ENCODE peak calls at places on chromosomes 16 and 17, in nine cellular contexts. U is BJ, P is IMR-90, A is HFF-Myc, L is lower leg skin, O is ovary, T is brain microvascular endothelial cell, G is A549, J is breast epithelium. H is an unnamed sample.

GRCh38 chr16:1989826-1990335 is at the start of gene SYNGR3:
- DNase-seq in T (no peak), A (no peak), L (no peak), P (no peak), U (no peak), G (no peak), J (no peak), O (no peak), H (no peak)

GRCh38 chr17:31321481-31321880 is at the start of gene EVI2A:
- DNase-seq in A (peak), O (no peak), J (no peak), G (no peak), U (peak), P (peak), L (no peak), T (peak), H (no peak)

GRCh38 chr17:80827646-80828643 is 163.7 kb upstream of the CHMP6 start:
- DNase-seq in G (peak), A (no peak), T (no peak), L (no peak), J (no peak), P (peak), O (no peak), U (no peak), H (no peak)

GRCh38 chr17:51351890-51352289 is 91.5 kb downstream of the UTP18 start:
- DNase-seq in U (no peak), L (no peak), A (no peak), O (peak), T (no peak), G (no peak), J (no peak), P (peak), H (no peak)

GRCh38 chr16:9060225-9060624 is 31.2 kb upstream of the HAPSTR1 start:
- DNase-seq in J (no peak), U (no peak), P (no peak), T (no peak), G (no peak), O (no peak), A (no peak), L (no peak), H (no peak)

GRCh38 chr16:47949276-47949675 is 206.5 kb downstream of the ABCC12 start:
- DNase-seq in J (no peak), P (no peak), G (no peak), U (no peak), A (no peak), L (no peak), T (no peak), O (no peak), H (no peak)

GRCh38 chr17:60743812-60744211 is 66.2 kb downstream of the BCAS3 start:
- DNase-seq in L (no peak), U (peak), A (peak), O (no peak), G (no peak), P (peak), J (peak), T (no peak), H (no peak)

GRCh38 chr17:73536700-73537680 is 107.3 kb downstream of the SDK2 start:
- DNase-seq in L (no peak), P (no peak), J (no peak), A (no peak), U (no peak), T (no peak), G (no peak), O (no peak), H (no peak)

GRCh38 chr17:64041912-64042311 is 21.5 kb upstream of the ICAM2 start:
- DNase-seq in P (no peak), J (no peak), T (no peak), U (no peak), G (no peak), A (no peak), L (no peak), O (peak), H (no peak)

GRCh38 chr17:67156269-67157199 is 88.5 kb downstream of the HELZ start:
- DNase-seq in P (peak), U (no peak), J (no peak), A (no peak), L (no peak), T (peak), O (no peak), G (no peak), H (no peak)

DNA sequence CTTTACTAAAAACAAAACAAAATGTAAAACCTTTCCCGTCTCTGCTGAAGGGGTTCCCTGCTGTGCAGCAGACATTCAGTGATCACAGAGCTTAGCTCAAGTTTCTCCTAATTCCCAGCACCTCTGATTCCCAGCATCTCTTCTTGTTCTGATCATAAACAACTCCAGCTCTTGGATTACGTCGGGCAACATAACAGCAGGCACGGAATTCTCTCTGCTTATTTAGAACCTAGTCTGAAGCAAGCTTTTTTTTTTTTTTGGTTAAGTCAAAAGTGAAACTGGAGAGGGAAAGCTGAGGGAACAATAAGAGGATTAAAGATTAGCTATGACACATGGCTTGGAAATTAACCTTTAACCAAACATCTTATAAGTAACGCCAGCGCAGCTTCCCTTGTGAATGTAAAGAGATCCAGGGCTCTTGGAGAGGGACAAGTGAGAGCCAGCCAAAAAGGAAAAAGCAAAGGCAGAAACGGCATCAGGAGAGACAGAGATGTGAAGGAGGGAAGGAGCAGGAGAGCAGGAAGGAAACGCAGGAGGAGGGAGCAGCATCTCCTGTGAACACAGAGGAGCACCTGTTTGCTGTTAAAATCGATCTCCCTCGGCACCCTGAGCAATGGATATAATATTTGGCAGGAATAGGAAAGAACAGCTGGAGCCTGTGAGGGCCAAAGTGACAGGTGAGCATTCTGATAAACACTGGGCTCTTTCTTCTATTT is at the start of gene BCO1:
- DNase-seq in L (no peak), U (no peak), A (no peak), T (peak), J (no peak), P (peak), G (peak), O (peak), H (peak)
- H3K4me3 ChIP-seq in L (no peak), U (peak), A (peak), T (peak), J (peak), P (peak), G (peak), O (peak), H (peak)

GRCh38 chr16:12898556-12898955 is 2.8 kb upstream of the SHISA9 start:
- DNase-seq in O (no peak), U (no peak), J (no peak), L (no peak), T (no peak), A (no peak), G (no peak), P (no peak), H (no peak)
- TF ChIP-seq CTCF in O (no peak), U (no peak), J (no peak), L (no peak), T (peak), A (no peak), G (no peak), P (no peak), H (no peak)

DNA sequence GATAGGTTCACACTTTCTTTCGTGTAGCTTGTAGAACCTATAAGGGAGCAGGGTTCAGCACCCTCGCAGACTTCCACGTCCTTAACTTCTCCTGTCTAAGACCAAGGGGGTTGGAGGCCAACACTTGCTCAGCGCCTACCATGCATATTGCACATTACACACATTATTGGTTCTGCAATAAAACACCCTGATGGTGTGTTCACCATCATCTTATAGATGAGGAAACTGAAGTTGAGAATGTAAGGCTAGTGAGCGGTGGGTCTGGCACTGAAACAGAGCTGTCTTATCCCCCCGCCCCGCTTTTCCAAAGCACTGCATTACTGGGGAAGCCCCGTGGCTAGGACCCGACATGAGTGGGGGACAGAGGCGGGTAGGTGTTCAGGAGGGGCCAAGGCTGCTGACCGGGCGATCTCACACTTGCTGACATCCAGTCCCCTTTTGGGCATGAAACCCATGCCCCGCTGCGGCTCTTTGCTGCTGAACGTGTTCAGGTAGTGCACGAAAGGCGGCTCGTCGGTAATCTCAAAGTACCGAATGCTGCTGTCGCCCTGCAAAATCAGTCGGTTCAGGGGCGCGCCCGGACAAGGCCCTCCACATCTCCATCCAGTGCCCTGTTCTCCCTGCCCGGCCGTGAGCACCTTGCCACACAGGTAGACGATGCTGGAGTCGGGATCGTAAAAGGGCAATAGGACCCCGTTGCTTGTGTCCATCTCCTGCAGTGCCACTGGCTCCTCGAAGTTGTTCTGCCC is 6.2 kb downstream of the CORO6 start:
- DNase-seq in P (no peak), G (no peak), U (no peak), A (no peak), L (no peak), T (no peak), J (no peak), O (no peak), H (no peak)
- H3K4me3 ChIP-seq in P (no peak), G (no peak), U (no peak), A (peak), L (no peak), T (peak), J (peak), O (peak), H (peak)

DNA sequence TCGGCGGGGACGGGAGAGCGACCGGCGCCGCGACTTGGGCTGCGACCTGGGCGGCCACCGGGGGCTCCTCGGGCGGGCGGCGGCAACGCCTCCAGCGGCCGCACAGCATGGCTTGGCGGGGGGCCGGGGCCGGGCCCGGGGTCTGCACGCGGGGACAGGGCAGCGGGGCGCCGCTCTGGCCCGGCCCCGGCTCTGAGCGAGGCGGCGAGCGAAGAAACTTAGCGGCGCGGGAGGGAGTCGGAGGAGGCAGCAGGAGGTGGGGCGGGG is at the start of gene PLCD3:
- DNase-seq in P (no peak), O (no peak), J (no peak), U (no peak), A (no peak), G (no peak), T (no peak), L (no peak), H (no peak)
- TF ChIP-seq CTCF in P (no peak), O (no peak), J (no peak), U (no peak), A (no peak), G (no peak), T (no peak), L (no peak), H (no peak)